ENCODE peak calls at places on chromosomes 1 and 21, in four cellular contexts. One of them, this sample, is unnamed.

GRCh38 chr1:169119405-169119804 is 12.9 kb downstream of the ATP1B1 start:
- DNase-seq in fibroblast of pulmonary artery: no peak
- DNase-seq in endothelial cell of umbilical vein: no peak
- DNase-seq in hepatocyte: peak
- DNase-seq in this sample: peak

GRCh38 chr1:17612831-17613230 is 73.3 kb downstream of the ARHGEF10L start:
- DNase-seq in fibroblast of pulmonary artery: no peak
- DNase-seq in endothelial cell of umbilical vein: no peak
- DNase-seq in hepatocyte: no peak
- DNase-seq in this sample: no peak

GRCh38 chr21:34870246-34870645 is 178.9 kb downstream of the RUNX1 start:
- DNase-seq in fibroblast of pulmonary artery: no peak
- DNase-seq in hepatocyte: no peak
- DNase-seq in endothelial cell of umbilical vein: no peak
- DNase-seq in this sample: no peak

GRCh38 chr21:38312822-38313221 is 56.0 kb downstream of the KCNJ15 start:
- DNase-seq in endothelial cell of umbilical vein: no peak
- DNase-seq in hepatocyte: no peak
- DNase-seq in fibroblast of pulmonary artery: no peak
- DNase-seq in this sample: no peak

GRCh38 chr1:91585502-91585901 is 84.9 kb downstream of the CDC7 start:
- DNase-seq in fibroblast of pulmonary artery: no peak
- DNase-seq in endothelial cell of umbilical vein: no peak
- DNase-seq in hepatocyte: no peak
- DNase-seq in this sample: no peak

GRCh38 chr1:215583185-215583692 is 16.1 kb downstream of the KCTD3 start:
- DNase-seq in hepatocyte: peak
- DNase-seq in fibroblast of pulmonary artery: no peak
- DNase-seq in endothelial cell of umbilical vein: peak
- DNase-seq in this sample: no peak

GRCh38 chr21:15224346-15225086 is 159.7 kb upstream of the NRIP1 start:
- DNase-seq in hepatocyte: no peak
- DNase-seq in fibroblast of pulmonary artery: peak
- DNase-seq in endothelial cell of umbilical vein: no peak
- DNase-seq in this sample: peak

GRCh38 chr1:156591432-156592157 is at the start of gene NAXE:
- DNase-seq in hepatocyte: peak
- DNase-seq in endothelial cell of umbilical vein: peak
- DNase-seq in fibroblast of pulmonary artery: peak
- DNase-seq in this sample: peak

GRCh38 chr1:244154528-244154881 is 103.4 kb downstream of the ZBTB18 start:
- DNase-seq in endothelial cell of umbilical vein: no peak
- DNase-seq in hepatocyte: no peak
- DNase-seq in fibroblast of pulmonary artery: no peak
- DNase-seq in this sample: no peak

GRCh38 chr1:244155661-244156060 is 104.6 kb downstream of the ZBTB18 start:
- DNase-seq in hepatocyte: no peak
- DNase-seq in endothelial cell of umbilical vein: no peak
- DNase-seq in fibroblast of pulmonary artery: no peak
- DNase-seq in this sample: no peak

GRCh38 chr1:244151558-244151957 is 100.5 kb downstream of the ZBTB18 start:
- DNase-seq in fibroblast of pulmonary artery: no peak
- DNase-seq in hepatocyte: no peak
- DNase-seq in endothelial cell of umbilical vein: no peak
- DNase-seq in this sample: no peak

GRCh38 chr1:244158039-244158438 is 107.0 kb downstream of the ZBTB18 start:
- DNase-seq in endothelial cell of umbilical vein: no peak
- DNase-seq in hepatocyte: no peak
- DNase-seq in fibroblast of pulmonary artery: no peak
- DNase-seq in this sample: no peak

GRCh38 chr1:244154882-244155531 is 103.9 kb downstream of the ZBTB18 start:
- DNase-seq in hepatocyte: peak
- DNase-seq in endothelial cell of umbilical vein: no peak
- DNase-seq in fibroblast of pulmonary artery: no peak
- DNase-seq in this sample: no peak
- TF ChIP-seq CTCF in hepatocyte: no peak
- TF ChIP-seq CTCF in endothelial cell of umbilical vein: no peak
- TF ChIP-seq CTCF in fibroblast of pulmonary artery: no peak
- TF ChIP-seq CTCF in this sample: no peak

DNA sequence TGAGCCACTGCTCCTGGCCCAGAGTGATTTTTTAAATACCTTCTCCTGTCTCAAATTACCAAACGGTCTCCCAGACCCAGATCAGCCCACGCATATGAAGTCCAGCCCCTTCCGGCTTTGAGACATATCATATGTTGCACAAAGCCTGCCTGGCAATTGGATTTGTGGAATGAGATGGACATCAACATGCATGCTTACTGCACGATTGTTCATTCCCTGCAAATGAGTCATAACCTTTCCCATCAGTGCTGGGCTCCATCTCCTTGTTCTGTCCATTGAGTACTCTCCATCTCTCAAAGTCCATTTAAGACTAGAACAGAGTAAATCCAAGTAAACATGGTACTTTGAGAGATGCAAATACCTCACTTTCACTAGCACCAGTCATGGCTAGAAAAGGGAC is 612.2 kb upstream of the USP24 start:
- DNase-seq in endothelial cell of umbilical vein: no peak
- DNase-seq in hepatocyte: peak
- DNase-seq in fibroblast of pulmonary artery: peak
- DNase-seq in this sample: peak
- H3K4me3 ChIP-seq in endothelial cell of umbilical vein: no peak
- H3K4me3 ChIP-seq in hepatocyte: no peak
- H3K4me3 ChIP-seq in fibroblast of pulmonary artery: no peak
- H3K4me3 ChIP-seq in this sample: no peak

GRCh38 chr1:83942914-83943313 is 56.0 kb downstream of the TTLL7 start:
- DNase-seq in hepatocyte: no peak
- DNase-seq in endothelial cell of umbilical vein: no peak
- DNase-seq in fibroblast of pulmonary artery: peak
- DNase-seq in this sample: peak
- TF ChIP-seq CTCF in hepatocyte: no peak
- TF ChIP-seq CTCF in endothelial cell of umbilical vein: no peak
- TF ChIP-seq CTCF in fibroblast of pulmonary artery: peak
- TF ChIP-seq CTCF in this sample: no peak

GRCh38 chr1:23568608-23569383 is 9.5 kb upstream of the ID3 start:
- DNase-seq in fibroblast of pulmonary artery: no peak
- DNase-seq in endothelial cell of umbilical vein: peak
- DNase-seq in hepatocyte: no peak
- DNase-seq in this sample: no peak
- H3K4me3 ChIP-seq in fibroblast of pulmonary artery: peak
- H3K4me3 ChIP-seq in endothelial cell of umbilical vein: peak
- H3K4me3 ChIP-seq in hepatocyte: peak
- H3K4me3 ChIP-seq in this sample: peak

DNA sequence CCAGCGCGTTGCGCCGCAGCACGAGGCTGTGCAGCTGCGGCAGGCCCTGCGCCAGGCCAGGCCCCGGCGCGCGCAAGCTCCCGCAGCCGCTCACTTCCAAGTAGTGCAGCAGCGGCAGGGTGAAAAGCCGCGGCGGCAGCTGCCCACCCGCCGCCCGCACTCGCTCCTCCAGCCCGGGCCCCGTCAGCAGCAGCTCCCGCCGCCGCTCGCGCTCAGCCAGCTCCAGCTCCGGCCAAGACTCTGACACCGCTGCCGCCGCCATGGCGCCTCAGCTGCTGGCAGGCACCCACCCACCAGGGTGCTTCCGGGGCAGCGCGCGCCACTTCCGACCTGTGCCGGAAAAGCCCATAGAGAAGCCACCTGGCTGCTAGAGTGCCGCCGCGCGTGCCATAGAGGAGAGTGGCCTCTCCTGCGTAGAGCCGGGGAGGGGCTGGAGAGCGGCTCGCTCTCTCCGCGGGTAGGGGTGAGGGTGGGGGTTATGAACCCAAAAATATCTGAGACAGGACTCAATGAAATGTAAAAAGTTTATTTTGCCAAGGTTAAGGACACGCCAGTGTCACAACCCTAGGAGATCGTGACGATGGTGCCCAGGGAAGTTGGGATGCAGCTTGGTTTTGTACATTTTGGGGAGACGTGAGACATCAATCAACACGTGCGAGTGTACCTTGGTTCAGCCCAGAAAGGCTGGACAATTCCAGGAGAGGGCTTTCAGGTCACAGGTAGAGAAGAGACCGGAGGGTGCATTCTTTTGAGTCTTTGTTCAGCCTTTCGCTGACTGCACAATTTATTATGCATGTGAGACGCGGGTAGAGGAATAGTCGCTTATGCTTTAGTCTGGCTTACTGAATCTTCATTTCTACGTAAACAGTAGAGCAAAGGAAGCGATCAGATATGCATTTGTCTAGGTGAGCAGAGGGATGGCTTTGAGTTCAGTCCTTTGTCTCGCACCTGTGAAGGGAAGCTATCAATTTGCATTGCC is at the start of gene LRRC47:
- DNase-seq in endothelial cell of umbilical vein: peak
- DNase-seq in hepatocyte: peak
- DNase-seq in fibroblast of pulmonary artery: peak
- DNase-seq in this sample: peak
- TF ChIP-seq CTCF in endothelial cell of umbilical vein: no peak
- TF ChIP-seq CTCF in hepatocyte: no peak
- TF ChIP-seq CTCF in fibroblast of pulmonary artery: no peak
- TF ChIP-seq CTCF in this sample: no peak

GRCh38 chr1:180911640-180912161 is 996 bp upstream of the KIAA1614 start:
- DNase-seq in endothelial cell of umbilical vein: no peak
- DNase-seq in hepatocyte: peak
- DNase-seq in fibroblast of pulmonary artery: peak
- DNase-seq in this sample: peak
- H3K4me3 ChIP-seq in endothelial cell of umbilical vein: peak
- H3K4me3 ChIP-seq in hepatocyte: peak
- H3K4me3 ChIP-seq in fibroblast of pulmonary artery: peak
- H3K4me3 ChIP-seq in this sample: peak

This sample was measured in cardiac fibroblast.